ENCODE peak calls at places on chromosomes 3 and 15, in five cellular contexts. H is tibial nerve, B is ovary, D is stomach, T is HepG2. Q is an unnamed sample. For H3K27me3, the result is how much of the 10 kb centered on the place peaks cover.

GRCh38 chr15:48389701-48390143 is 58.5 kb downstream of the DUT start:
- DNase-seq in H (no peak), B (no peak), D (no peak), T (no peak), Q (no peak)

GRCh38 chr3:188465311-188465710 is 311.4 kb downstream of the LPP start:
- DNase-seq in H (no peak), B (no peak), D (no peak), T (no peak), Q (no peak)

GRCh38 chr15:101179341-101180153 is 72.3 kb downstream of the CHSY1 start:
- DNase-seq in H (no peak), B (no peak), D (no peak), T (no peak), Q (peak)

GRCh38 chr3:131390331-131390730 is 8.8 kb downstream of the NUDT16 start:
- DNase-seq in H (no peak), B (no peak), D (no peak), T (no peak), Q (no peak)

GRCh38 chr3:72957303-72957702 is 39.3 kb upstream of the PPP4R2 start:
- DNase-seq in H (peak), B (no peak), D (peak), T (peak), Q (no peak)

GRCh38 chr15:41713047-41713446 is 52.8 kb downstream of the MGA start:
- DNase-seq in H (no peak), B (no peak), D (peak), T (no peak), Q (no peak)

GRCh38 chr3:43378066-43378935 is 92.0 kb downstream of the SNRK start:
- DNase-seq in H (no peak), B (no peak), D (peak), T (peak), Q (peak)

GRCh38 chr3:178849220-178849910 is 222.2 kb downstream of the ZMAT3 start:
- DNase-seq in H (no peak), B (no peak), D (no peak), T (no peak), Q (no peak)

GRCh38 chr15:68228971-68229385 is 550 bp downstream of the CLN6 start:
- DNase-seq in H (no peak), B (no peak), D (no peak), T (no peak), Q (peak)

GRCh38 chr3:63910873-63911272 is 1.3 kb downstream of the SCAANT1 start:
- DNase-seq in H (no peak), B (no peak), D (no peak), T (peak), Q (no peak)

GRCh38 chr15:73286356-73286755 is 82.4 kb downstream of the HCN4 start:
- DNase-seq in H (no peak), B (no peak), D (no peak), T (no peak), Q (no peak)

GRCh38 chr3:138457863-138458735 is 23.7 kb downstream of the ESYT3 start:
- DNase-seq in H (no peak), B (no peak), D (no peak), T (no peak), Q (peak)

GRCh38 chr15:57259511-57260143 is 116.7 kb upstream of the CGNL1 start:
- DNase-seq in H (no peak), B (no peak), D (no peak), T (no peak), Q (no peak)

GRCh38 chr15:64009798-64010241 is 36.5 kb downstream of the DAPK2 start:
- DNase-seq in H (no peak), B (no peak), D (no peak), T (no peak), Q (no peak)

GRCh38 chr3:45659661-45660566 is 29.3 kb upstream of the SACM1L start:
- DNase-seq in H (peak), B (peak), D (peak), T (peak), Q (no peak)

GRCh38 chr3:43997788-43998373 is 243.8 kb upstream of the TOPAZ1 start:
- DNase-seq in H (no peak), B (no peak), D (no peak), T (no peak), Q (no peak)

GRCh38 chr3:107410606-107411005 is 33.4 kb downstream of the CCDC54 start:
- DNase-seq in H (no peak), B (no peak), D (no peak), T (no peak), Q (no peak)

GRCh38 chr3:98901465-98902174 is at the start of gene DCBLD2:
- DNase-seq in H (peak), B (peak), D (peak), T (peak), Q (peak)

GRCh38 chr3:177065285-177066028 is 131.8 kb downstream of the TBL1XR1 start:
- DNase-seq in H (no peak), B (no peak), D (no peak), T (no peak), Q (no peak)

GRCh38 chr15:79221696-79222095 is 60.8 kb upstream of the ANKRD34C start:
- DNase-seq in H (no peak), B (no peak), D (no peak), T (no peak), Q (peak)

GRCh38 chr15:41746802-41747201 is 27.5 kb upstream of the MAPKBP1 start:
- DNase-seq in H (no peak), B (no peak), D (no peak), T (no peak), Q (no peak)

GRCh38 chr3:133717424-133717823 is 28.8 kb upstream of the TF start:
- DNase-seq in H (no peak), B (no peak), D (no peak), T (peak), Q (no peak)

GRCh38 chr3:150564243-150564642 is 17.7 kb downstream of the EIF2A start:
- DNase-seq in H (no peak), B (no peak), D (no peak), T (no peak), Q (no peak)

DNA sequence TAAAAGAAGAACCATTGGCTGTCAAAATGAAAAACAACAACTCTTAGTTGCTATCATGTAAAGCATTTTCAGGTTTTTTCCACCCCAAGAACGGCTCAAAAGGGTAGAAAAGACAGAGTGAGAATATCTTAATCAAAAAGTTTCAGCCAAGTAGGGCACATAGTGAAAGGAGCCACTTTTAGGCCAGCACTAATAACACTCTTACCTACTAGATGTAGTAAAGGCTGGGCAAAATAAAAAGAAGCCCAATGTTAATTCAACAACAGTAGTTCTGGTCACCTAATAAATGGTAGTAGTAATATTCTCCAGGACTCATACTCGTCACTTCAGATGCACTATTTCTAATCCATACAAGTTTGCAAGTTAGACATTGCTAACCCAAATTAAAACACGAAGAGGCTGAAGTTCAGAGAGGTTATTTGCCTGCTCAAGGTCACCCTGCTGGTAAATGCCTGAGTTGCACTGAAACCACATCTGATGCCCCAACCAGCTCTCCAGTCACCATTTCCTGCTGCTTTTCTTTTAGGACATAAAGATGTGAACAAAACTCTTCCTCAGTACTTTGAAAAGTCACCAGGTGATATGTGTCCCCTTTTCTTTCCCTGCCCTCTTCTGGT is 7.5 kb downstream of the GOLIM4 start:
- DNase-seq in H (no peak), B (no peak), D (no peak), T (peak), Q (no peak)
- TF ChIP-seq CTCF in H (peak), B (no peak), D (no peak), T (peak), Q (no peak)

DNA sequence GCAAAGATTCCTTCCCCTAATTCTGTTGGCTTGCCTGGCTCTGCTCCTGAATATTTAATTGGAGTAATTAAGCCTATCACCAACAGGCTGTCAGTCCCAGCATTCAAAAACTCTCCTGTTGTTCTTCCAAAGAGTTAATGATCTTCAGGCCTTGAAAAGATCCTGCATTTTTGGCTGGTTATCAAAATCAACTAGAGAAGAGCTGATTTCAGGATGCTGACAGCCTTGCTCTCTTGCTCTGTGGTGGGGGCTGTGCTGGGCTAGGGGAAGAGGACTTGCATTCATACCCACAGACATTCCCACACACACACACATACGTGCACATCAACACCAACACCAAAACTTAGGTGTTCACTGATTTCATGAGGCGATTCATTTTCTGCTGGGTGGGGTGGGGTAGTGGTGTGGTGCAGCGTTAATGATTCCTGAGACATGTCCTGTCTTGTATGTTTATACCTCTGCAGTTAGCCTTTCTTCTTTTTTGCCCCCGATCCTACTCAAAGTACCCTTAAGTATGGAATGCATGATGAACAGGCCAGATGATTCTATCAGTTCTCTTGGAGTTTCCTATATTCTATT is 42.4 kb downstream of the CPN2 start:
- DNase-seq in H (no peak), B (no peak), D (no peak), T (no peak), Q (peak)
- H3K27me3 ChIP-seq in H (under half), B (under half), D (under half), T (under half), Q (under half)

DNA sequence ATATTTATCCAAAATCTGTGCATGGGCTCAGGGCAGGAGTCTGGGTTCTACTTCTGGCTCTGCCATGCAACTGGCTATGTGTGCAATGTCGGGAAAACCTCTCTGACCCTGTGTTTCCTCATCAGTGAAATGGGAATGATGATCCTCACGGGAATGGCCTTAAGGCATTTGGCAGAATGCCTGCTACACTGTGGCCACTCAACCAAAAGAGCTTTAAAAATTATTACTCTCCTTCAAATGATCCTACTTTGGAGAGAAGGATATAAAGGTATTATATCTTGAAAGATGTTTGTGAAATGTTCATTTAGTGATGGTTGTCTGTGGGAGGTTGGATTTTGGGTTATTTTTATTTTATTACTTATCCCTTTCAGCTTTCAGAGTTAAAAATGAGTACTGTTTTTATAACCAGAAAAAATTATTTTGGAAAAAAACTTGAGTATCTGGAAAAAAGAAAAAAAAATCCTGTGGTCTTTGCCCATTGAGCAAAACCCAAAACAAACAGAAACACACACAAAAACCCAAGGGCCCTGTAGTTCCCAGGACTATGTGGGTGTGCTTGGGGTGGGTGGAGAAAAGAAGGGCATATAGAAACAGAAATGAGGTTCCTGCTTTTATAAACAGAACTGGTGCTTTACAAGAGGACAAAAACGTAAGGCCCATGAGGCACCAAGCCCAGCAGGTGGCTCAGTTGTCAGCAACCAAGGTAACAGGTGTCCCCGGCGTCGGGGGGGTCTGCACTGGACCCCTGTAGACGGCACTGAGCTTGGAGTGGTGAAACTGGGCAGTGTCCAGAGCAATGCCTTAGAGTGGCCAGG is 22.0 kb downstream of the RGMA start:
- DNase-seq in H (no peak), B (no peak), D (no peak), T (no peak), Q (no peak)
- TF ChIP-seq EP300 in H (no peak), B (no peak), D (no peak), T (no peak), Q (no peak)

GRCh38 chr3:36837089-36837488 is 72.7 kb upstream of the DCLK3 start:
- DNase-seq in H (no peak), B (no peak), D (no peak), T (no peak), Q (no peak)
- TF ChIP-seq CTCF in H (no peak), B (no peak), D (no peak), T (no peak), Q (no peak)

GRCh38 chr3:12284591-12284990 is 4.3 kb upstream of the PPARG start:
- DNase-seq in H (no peak), B (no peak), D (no peak), T (no peak), Q (no peak)

GRCh38 chr3:12286927-12287726 is 1.7 kb upstream of the PPARG start:
- DNase-seq in H (no peak), B (peak), D (peak), T (no peak), Q (no peak)

GRCh38 chr3:12285003-12285555 is 3.8 kb upstream of the PPARG start:
- DNase-seq in H (no peak), B (no peak), D (no peak), T (no peak), Q (no peak)

GRCh38 chr3:12287727-12288465 is 974 bp upstream of the PPARG start:
- DNase-seq in H (no peak), B (peak), D (peak), T (no peak), Q (no peak)

DNA sequence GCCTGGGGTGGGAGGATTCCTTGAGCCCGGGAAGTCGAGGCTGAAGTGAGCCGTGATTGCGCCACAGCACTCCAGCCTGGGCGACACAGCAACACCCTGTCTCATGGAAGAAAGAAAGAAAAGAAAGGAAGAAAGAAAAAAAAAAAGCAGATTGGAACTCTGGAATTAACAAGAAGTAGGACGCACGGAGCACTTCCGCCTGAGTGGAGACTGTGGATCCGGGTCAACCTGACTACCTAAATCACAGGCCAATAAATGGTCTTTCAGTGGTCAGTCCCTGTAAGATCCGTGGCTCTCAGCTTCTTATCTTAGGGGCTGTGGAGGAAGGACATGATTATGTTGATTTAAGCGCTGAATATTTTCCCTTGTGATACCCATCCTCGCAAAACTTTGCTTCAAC is 2.4 kb upstream of the PPARG start:
- DNase-seq in H (no peak), B (peak), D (no peak), T (no peak), Q (no peak)
- H3K27me3 ChIP-seq in H (under half), B (under half), D (under half), T (under half), Q (under half)

GRCh38 chr15:39501366-39501765 is 79.5 kb upstream of the THBS1 start:
- DNase-seq in H (no peak), B (no peak), D (no peak), T (no peak), Q (no peak)
- TF ChIP-seq EP300 in H (no peak), B (no peak), D (no peak), T (no peak), Q (no peak)

DNA sequence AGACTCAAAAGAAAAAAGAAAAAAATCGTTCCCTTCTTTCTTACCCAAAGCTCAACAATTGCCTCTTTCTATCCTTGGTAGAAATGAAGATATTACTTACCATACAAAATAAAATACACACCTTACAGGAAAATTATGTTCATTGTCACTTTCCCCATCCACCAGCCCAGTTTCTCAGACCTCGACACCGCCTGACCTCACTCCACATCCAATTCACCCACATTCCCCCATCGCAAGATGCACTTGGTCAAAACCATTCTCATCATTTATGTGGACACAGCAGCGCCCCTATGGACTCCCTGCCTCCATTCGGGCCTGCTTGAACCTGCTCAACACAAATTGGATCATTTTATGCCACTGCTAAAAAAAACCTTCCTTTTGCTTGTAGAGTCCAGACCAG is 7.0 kb downstream of the ANPEP start:
- DNase-seq in H (no peak), B (no peak), D (no peak), T (no peak), Q (no peak)
- TF ChIP-seq CTCF in H (no peak), B (no peak), D (no peak), T (no peak), Q (no peak)

DNA sequence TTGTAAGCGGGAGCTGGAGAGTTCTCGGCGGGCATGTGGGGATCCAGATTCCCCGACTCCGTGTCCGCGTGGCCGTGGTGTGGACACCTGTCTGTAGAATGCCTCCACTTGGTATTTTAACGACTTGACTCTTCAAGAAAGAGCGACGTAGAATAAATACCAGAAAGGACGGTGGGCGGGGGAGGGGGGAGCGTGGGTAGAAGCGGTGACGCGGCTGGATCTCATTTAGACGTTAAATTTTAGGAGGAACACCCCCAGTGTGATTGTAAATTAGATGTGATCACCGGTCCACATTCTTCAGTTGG is 625 bp upstream of the PYGO1 start:
- DNase-seq in H (no peak), B (peak), D (no peak), T (no peak), Q (no peak)
- H3K27me3 ChIP-seq in H (under half), B (under half), D (under half), T (under half), Q (under half)

Q was measured in suprapubic skin.